ENCODE peak calls at places on chromosomes 5 and 9, in seven cellular contexts. Z is astrocyte of the spinal cord; L is hepatic stellate cell; H is endodermal cell; D is H4; Q is stimulated activated CD8-positive, alpha-beta memory T cell treated with anti-CD3 and anti-CD28 coated beads, Interleukin-15, amount 100 ng/mL, for 1 hour; O is AG10803. N is an unnamed sample.

GRCh38 chr9:80699551-80699998 is 989.8 kb downstream of the TLE1 start:
- DNase-seq in H (no peak), O (peak), Q (no peak), Z (peak), L (peak), D (peak), N (no peak)

GRCh38 chr5:115209279-115209678 is 39.6 kb upstream of the TRIM36 start:
- DNase-seq in H (no peak), O (no peak), Q (peak), D (no peak), L (no peak), Z (no peak), N (no peak)

GRCh38 chr5:133401731-133402347 is 210.5 kb downstream of the FSTL4 start:
- DNase-seq in O (no peak), L (no peak), Q (no peak), Z (no peak), D (no peak), H (peak), N (no peak)

GRCh38 chr5:96648023-96648422 is 14.2 kb upstream of the CAST start:
- DNase-seq in L (no peak), Z (no peak), D (no peak), O (no peak), Q (no peak), H (no peak), N (no peak)

GRCh38 chr9:133113163-133113927 is 7.7 kb downstream of the RALGDS start:
- DNase-seq in Q (no peak), O (peak), D (no peak), L (no peak), H (no peak), Z (peak), N (peak)

GRCh38 chr5:149817539-149817938 is 87.4 kb downstream of the PPARGC1B start:
- DNase-seq in H (no peak), O (peak), L (no peak), Q (no peak), D (no peak), Z (no peak), N (no peak)

GRCh38 chr5:106331415-106331814 is 1339.3 kb downstream of the EFNA5 start:
- DNase-seq in H (no peak), D (peak), Z (peak), O (peak), Q (no peak), L (peak), N (peak)

GRCh38 chr5:152246401-152246800 is 158.7 kb downstream of the NMUR2 start:
- DNase-seq in L (no peak), Z (peak), H (peak), O (no peak), D (no peak), Q (no peak), N (peak)

GRCh38 chr5:113488645-113489184 is 462 bp upstream of the MCC start:
- DNase-seq in D (no peak), Q (no peak), O (no peak), H (no peak), L (no peak), Z (no peak), N (no peak)

GRCh38 chr9:127283917-127284316 is 19.3 kb downstream of the GARNL3 start:
- DNase-seq in Q (no peak), Z (peak), L (peak), D (no peak), H (peak), O (peak), N (peak)

GRCh38 chr9:131477816-131478419 is 24.8 kb upstream of the POMT1 start:
- DNase-seq in Q (no peak), H (no peak), D (no peak), Z (no peak), L (no peak), O (no peak), N (no peak)

GRCh38 chr9:130780865-130781504 is 54.1 kb upstream of the ABL1 start:
- DNase-seq in O (peak), Q (no peak), D (peak), L (peak), H (no peak), Z (peak), N (peak)

GRCh38 chr5:102792705-102793104 is 37.6 kb downstream of the PAM start:
- DNase-seq in Z (no peak), O (peak), D (peak), L (peak), Q (no peak), H (no peak), N (peak)

GRCh38 chr9:133718533-133719315 is 19.4 kb downstream of the SARDH start:
- DNase-seq in H (no peak), O (no peak), L (no peak), Z (no peak), D (no peak), Q (no peak), N (no peak)

GRCh38 chr9:3954950-3955670 is 344.8 kb downstream of the GLIS3 start:
- DNase-seq in Q (no peak), H (peak), O (no peak), D (no peak), L (peak), Z (peak), N (peak)

GRCh38 chr9:3191715-3192114 is 334.1 kb downstream of the RFX3 start:
- DNase-seq in L (no peak), O (no peak), Z (no peak), Q (no peak), D (no peak), H (no peak), N (no peak)